ENCODE peak calls at places on chromosomes 16 and 17, in five cellular contexts. D, N, I, X and Q are unnamed samples.

GRCh38 chr16:84481051-84481735 is 23.3 kb downstream of the MEAK7 start:
- DNase-seq in X (no peak), I (no peak), D (no peak), N (no peak), Q (no peak)

GRCh38 chr17:77795685-77796084 is 162.8 kb upstream of the TNRC6C start:
- DNase-seq in D (no peak), I (no peak), X (no peak), N (no peak), Q (no peak)

GRCh38 chr17:10205549-10206185 is 7.3 kb upstream of the GAS7 start:
- DNase-seq in X (no peak), N (no peak), D (no peak), I (no peak), Q (no peak)

GRCh38 chr16:69410285-69410990 is 14.0 kb upstream of the CYB5B start:
- DNase-seq in N (no peak), D (no peak), X (no peak), I (no peak), Q (peak; percentile 74)

GRCh38 chr16:17777461-17777863 is 306.7 kb upstream of the XYLT1 start:
- DNase-seq in D (peak; percentile 67), X (no peak), I (no peak), N (no peak), Q (no peak)

GRCh38 chr17:59837362-59838195 is 55.2 kb downstream of the TUBD1 start:
- DNase-seq in I (peak; percentile 22), D (peak; percentile 88), X (no peak), N (no peak), Q (peak; percentile 96)

GRCh38 chr16:67277999-67278772 is 1.1 kb upstream of the PLEKHG4 start:
- DNase-seq in X (no peak), N (no peak), I (no peak), D (no peak), Q (peak; percentile 72)

GRCh38 chr17:34166394-34166793 is 88.7 kb upstream of the CCL2 start:
- DNase-seq in I (no peak), D (peak; percentile 19), X (no peak), N (no peak), Q (no peak)

GRCh38 chr17:69733171-69734014 is 318.9 kb downstream of the MAP2K6 start:
- DNase-seq in D (no peak), N (no peak), X (no peak), I (no peak), Q (peak; percentile 37)

GRCh38 chr17:45088741-45089140 is 27.6 kb downstream of the NMT1 start:
- DNase-seq in I (no peak), X (no peak), D (no peak), N (no peak), Q (no peak)

GRCh38 chr16:4947722-4948503 is 10.2 kb upstream of the SEC14L5 start:
- DNase-seq in D (peak; percentile 95), I (no peak), N (no peak), X (peak; percentile 45), Q (peak; percentile 14)

GRCh38 chr16:1706386-1707192 is 594 bp downstream of the MAPK8IP3 start:
- DNase-seq in I (no peak), N (no peak), X (no peak), D (peak; percentile 59), Q (peak; percentile 24)

GRCh38 chr16:76900285-76901263 is 290.4 kb upstream of the MON1B start:
- DNase-seq in I (no peak), X (no peak), D (no peak), N (no peak), Q (no peak)

GRCh38 chr17:44786551-44787081 is 27.8 kb downstream of the ADAM11 start:
- DNase-seq in X (peak; percentile 37), N (no peak), D (peak; percentile 54), I (no peak), Q (peak; percentile 83)

GRCh38 chr16:80803341-80804060 is 897 bp downstream of the CDYL2 start:
- DNase-seq in D (peak; percentile 81), I (peak; percentile 24), X (peak; percentile 87), N (no peak), Q (peak; percentile 27)